ENCODE peak calls at places on chromosome 20, in eight cellular contexts. Z, U, X, I, V, E, M and N are unnamed samples.

GRCh38 chr20:10673831-10674683 is at the start of gene JAG1:
- DNase-seq in Z (peak; percentile 98), U (no peak), X (peak; percentile 99), I (peak; percentile 59), V (peak; percentile 95), E (peak; percentile 98), M (peak; percentile 93), N (peak; percentile 96)

GRCh38 chr20:24389686-24390085 is 79.7 kb upstream of the SYNDIG1 start:
- DNase-seq in Z (no peak), U (peak; percentile 64), X (no peak), I (peak; percentile 84), V (no peak), E (peak; percentile 52), M (peak; percentile 18), N (no peak)

GRCh38 chr20:61998343-61999121 is 67.1 kb downstream of the TAF4 start:
- DNase-seq in Z (no peak), U (no peak), X (no peak), I (no peak), V (no peak), E (no peak), M (no peak), N (no peak)

GRCh38 chr20:35329435-35330139 is 37.4 kb upstream of the FAM83C start:
- DNase-seq in Z (peak; percentile 60), U (no peak), X (peak; percentile 56), I (peak; percentile 58), V (no peak), E (no peak), M (peak; percentile 44), N (peak; percentile 14)

GRCh38 chr20:58088105-58088504 is 140.3 kb downstream of the ANKRD60 start:
- DNase-seq in Z (no peak), U (no peak), X (no peak), I (no peak), V (no peak), E (no peak), M (no peak), N (no peak)

GRCh38 chr20:61588356-61589054 is 336.4 kb downstream of the CDH4 start:
- DNase-seq in Z (no peak), U (no peak), X (no peak), I (no peak), V (no peak), E (no peak), M (no peak), N (no peak)

GRCh38 chr20:35978041-35978513 is 9.7 kb downstream of the CNBD2 start:
- DNase-seq in Z (no peak), U (no peak), X (no peak), I (no peak), V (no peak), E (no peak), M (no peak), N (no peak)

GRCh38 chr20:43761396-43762340 is 34.9 kb upstream of the GTSF1L start:
- DNase-seq in Z (no peak), U (no peak), X (no peak), I (no peak), V (no peak), E (no peak), M (no peak), N (no peak)

GRCh38 chr20:3172933-3173581 is at the start of gene LZTS3:
- DNase-seq in Z (peak; percentile 71), U (peak; percentile 90), X (peak; percentile 93), I (peak; percentile 73), V (peak; percentile 66), E (peak; percentile 75), M (peak; percentile 57), N (peak; percentile 87)

GRCh38 chr20:49642808-49643207 is 70.9 kb downstream of the B4GALT5 start:
- DNase-seq in Z (no peak), U (no peak), X (no peak), I (no peak), V (no peak), E (no peak), M (no peak), N (no peak)

GRCh38 chr20:33169176-33169794 is 1.3 kb downstream of the BPIFA2 start:
- DNase-seq in Z (no peak), U (no peak), X (no peak), I (peak; percentile 16), V (no peak), E (no peak), M (no peak), N (no peak)

GRCh38 chr20:6693178-6693807 is 74.2 kb upstream of the BMP2 start:
- DNase-seq in Z (peak; percentile 46), U (no peak), X (no peak), I (no peak), V (no peak), E (no peak), M (no peak), N (no peak)

GRCh38 chr20:48705208-48706115 is 122.3 kb downstream of the PREX1 start:
- DNase-seq in Z (no peak), U (no peak), X (no peak), I (no peak), V (no peak), E (no peak), M (peak; percentile 5), N (no peak)

GRCh38 chr20:59360934-59361333 is 60.5 kb downstream of the EDN3 start:
- DNase-seq in Z (no peak), U (no peak), X (no peak), I (no peak), V (no peak), E (no peak), M (no peak), N (no peak)

GRCh38 chr20:49631074-49631716 is 63.3 kb upstream of the PTGIS start:
- DNase-seq in Z (no peak), U (no peak), X (no peak), I (no peak), V (no peak), E (no peak), M (no peak), N (no peak)

GRCh38 chr20:58071500-58071804 is 157.0 kb downstream of the ANKRD60 start:
- DNase-seq in Z (no peak), U (no peak), X (no peak), I (no peak), V (no peak), E (no peak), M (no peak), N (no peak)

GRCh38 chr20:32050324-32050723 is 1.7 kb upstream of the HCK start:
- DNase-seq in Z (peak; percentile 8), U (no peak), X (no peak), I (no peak), V (no peak), E (no peak), M (no peak), N (no peak)
- H3K27ac ChIP-seq in Z (no peak overlapping the region), U (no peak overlapping the region), X (no peak overlapping the region), I (no peak overlapping the region), V (no peak overlapping the region), E (no peak overlapping the region), M (no peak overlapping the region), N (no peak overlapping the region)

GRCh38 chr20:63574829-63575720 is 1.0 kb upstream of the HELZ2 start:
- DNase-seq in Z (no peak), U (no peak), X (no peak), I (no peak), V (no peak), E (no peak), M (no peak), N (no peak)
- H3K27ac ChIP-seq in Z (peak overlapping the region; percentile 91), U (no peak overlapping the region), X (no peak overlapping the region), I (no peak overlapping the region), V (no peak overlapping the region), E (no peak overlapping the region), M (peak overlapping the region; percentile 72), N (no peak overlapping the region)

GRCh38 chr20:47638851-47639250 is 137.2 kb downstream of the NCOA3 start:
- DNase-seq in Z (no peak), U (no peak), X (no peak), I (no peak), V (no peak), E (no peak), M (no peak), N (no peak)
- H3K27ac ChIP-seq in Z (no peak overlapping the region), U (no peak overlapping the region), X (no peak overlapping the region), I (no peak overlapping the region), V (no peak overlapping the region), E (peak overlapping the region; percentile 71), M (no peak overlapping the region), N (no peak overlapping the region)

GRCh38 chr20:51864967-51865366 is 62.6 kb upstream of the SALL4 start:
- DNase-seq in Z (no peak), U (no peak), X (no peak), I (no peak), V (no peak), E (no peak), M (no peak), N (no peak)

GRCh38 chr20:51861726-51862466 is 59.6 kb upstream of the SALL4 start:
- DNase-seq in Z (no peak), U (no peak), X (no peak), I (no peak), V (no peak), E (no peak), M (no peak), N (no peak)

GRCh38 chr20:51860015-51860882 is 57.9 kb upstream of the SALL4 start:
- DNase-seq in Z (no peak), U (no peak), X (peak; percentile 60), I (no peak), V (no peak), E (no peak), M (no peak), N (no peak)

GRCh38 chr20:51862796-51863195 is 60.5 kb upstream of the SALL4 start:
- DNase-seq in Z (no peak), U (no peak), X (no peak), I (no peak), V (no peak), E (no peak), M (no peak), N (no peak)
- H3K27ac ChIP-seq in Z (no peak overlapping the region), U (no peak overlapping the region), X (no peak overlapping the region), I (no peak overlapping the region), V (no peak overlapping the region), E (no peak overlapping the region), M (no peak overlapping the region), N (no peak overlapping the region)